ENCODE peak calls at places on chromosomes 7 and 10, in seven cellular contexts. M, Q, J, G, F, A and L are unnamed samples.

GRCh38 chr7:386385-386784 is 96.4 kb downstream of the FOXL3 start:
- DNase-seq in M (no peak), Q (no peak), J (no peak), G (no peak), F (no peak), A (no peak), L (no peak)

GRCh38 chr7:119664601-119665000 is 608.4 kb upstream of the KCND2 start:
- DNase-seq in M (no peak), Q (no peak), J (no peak), G (no peak), F (no peak), A (peak), L (peak)

GRCh38 chr10:7551289-7551688 is 115.5 kb downstream of the ITIH5 start:
- DNase-seq in M (no peak), Q (no peak), J (no peak), G (no peak), F (peak), A (no peak), L (no peak)

GRCh38 chr7:111750878-111751277 is 188.6 kb upstream of the IMMP2L start:
- DNase-seq in M (no peak), Q (no peak), J (no peak), G (no peak), F (no peak), A (no peak), L (no peak)

GRCh38 chr7:117323877-117324699 is 1.2 kb upstream of the WNT2 start:
- DNase-seq in M (peak), Q (peak), J (no peak), G (no peak), F (no peak), A (peak), L (peak)

GRCh38 chr10:24871006-24871405 is 81.4 kb downstream of the PRTFDC1 start:
- DNase-seq in M (no peak), Q (no peak), J (no peak), G (no peak), F (no peak), A (no peak), L (no peak)

GRCh38 chr7:119879837-119880236 is 393.1 kb upstream of the KCND2 start:
- DNase-seq in M (no peak), Q (no peak), J (no peak), G (no peak), F (no peak), A (no peak), L (no peak)

GRCh38 chr10:15370741-15371701 is at the start of gene FAM171A1:
- DNase-seq in M (peak), Q (peak), J (peak), G (peak), F (peak), A (peak), L (peak)

GRCh38 chr7:20560325-20561180 is 54.9 kb upstream of the ABCB5 start:
- DNase-seq in M (no peak), Q (no peak), J (no peak), G (no peak), F (no peak), A (no peak), L (no peak)

GRCh38 chr7:4931932-4932331 is 27.1 kb downstream of the MMD2 start:
- DNase-seq in M (peak), Q (peak), J (no peak), G (no peak), F (peak), A (no peak), L (no peak)

GRCh38 chr10:88389456-88389855 is 193.7 kb downstream of the RNLS start:
- DNase-seq in M (no peak), Q (peak), J (no peak), G (no peak), F (no peak), A (peak), L (peak)

GRCh38 chr10:73799899-73800559 is 11.4 kb downstream of the NDST2 start:
- DNase-seq in M (no peak), Q (no peak), J (no peak), G (no peak), F (no peak), A (no peak), L (no peak)

GRCh38 chr10:104638861-104639594 is 2.1 kb upstream of the SORCS3 start:
- DNase-seq in M (peak), Q (peak), J (no peak), G (no peak), F (no peak), A (no peak), L (no peak)